ENCODE peak calls at places on chromosomes 5 and 9, in four cellular contexts. X is T-helper 1 cell, P is LoVo, B is RWPE2. M is an unnamed sample.

GRCh38 chr9:34653610-34654072 is 1.7 kb downstream of the IL11RA start:
- DNase-seq in X (no peak), P (no peak), B (no peak), M (no peak)

GRCh38 chr9:88258587-88258986 is 120.3 kb upstream of the SPATA31C2 start:
- DNase-seq in X (no peak), P (no peak), B (no peak), M (no peak)

GRCh38 chr5:143569722-143570567 is 166.5 kb upstream of the NR3C1 start:
- DNase-seq in X (no peak), P (no peak), B (no peak), M (no peak)

GRCh38 chr9:127177221-127177620 is 54.8 kb upstream of the ANGPTL2 start:
- DNase-seq in X (no peak), P (no peak), B (peak; percentile 34), M (peak; percentile 59)

GRCh38 chr5:93476211-93476851 is 104.7 kb downstream of the NR2F1-AS1 start:
- DNase-seq in X (no peak), P (no peak), B (no peak), M (no peak)

GRCh38 chr5:159826351-159827222 is 89.7 kb upstream of the ADRA1B start:
- DNase-seq in X (no peak), P (peak; percentile 58), B (peak; percentile 87), M (no peak)

GRCh38 chr5:68068204-68068603 is 147.4 kb upstream of the PIK3R1 start:
- DNase-seq in X (no peak), P (no peak), B (no peak), M (no peak)

GRCh38 chr9:69016366-69017096 is 2.6 kb upstream of the PRKACG start:
- DNase-seq in X (no peak), P (no peak), B (no peak), M (no peak)

GRCh38 chr5:114524221-114524620 is 162.4 kb downstream of the KCNN2 start:
- DNase-seq in X (no peak), P (no peak), B (no peak), M (no peak)

GRCh38 chr9:71446499-71447411 is 321.6 kb downstream of the CEMIP2 start:
- DNase-seq in X (no peak), P (peak; percentile 34), B (peak; percentile 55), M (no peak)

GRCh38 chr9:129336601-129337286 is 158.7 kb upstream of the IER5L start:
- DNase-seq in X (peak; percentile 10), P (no peak), B (no peak), M (no peak)

GRCh38 chr5:61754792-61755191 is 422.7 kb downstream of the ZSWIM6 start:
- DNase-seq in X (no peak), P (no peak), B (no peak), M (no peak)

GRCh38 chr5:134543820-134544692 is 18.6 kb downstream of the JADE2 start:
- DNase-seq in X (no peak), P (no peak), B (peak; percentile 71), M (no peak)

GRCh38 chr9:1231998-1232919 is 182.1 kb downstream of the DMRT2 start:
- DNase-seq in X (no peak), P (no peak), B (no peak), M (no peak)

GRCh38 chr9:14616188-14616982 is 76.8 kb downstream of the ZDHHC21 start:
- DNase-seq in X (no peak), P (peak; percentile 60), B (no peak), M (no peak)

GRCh38 chr5:115428676-115429075 is 115.9 kb downstream of the FEM1C start:
- DNase-seq in X (no peak), P (no peak), B (no peak), M (no peak)

GRCh38 chr5:93705896-93706295 is 35.5 kb downstream of the POU5F2 start:
- DNase-seq in X (no peak), P (no peak), B (no peak), M (no peak)

GRCh38 chr5:97874491-97874890 is 691.4 kb upstream of the RIOK2 start:
- DNase-seq in X (no peak), P (no peak), B (no peak), M (no peak)

GRCh38 chr5:126866837-126867236 is 89.9 kb downstream of the LMNB1 start:
- DNase-seq in X (no peak), P (no peak), B (no peak), M (no peak)

GRCh38 chr5:64506567-64507321 is 929 bp downstream of the RGS7BP start:
- DNase-seq in X (no peak), P (no peak), B (no peak), M (peak; percentile 90)

GRCh38 chr5:167352801-167353200 is 938.6 kb upstream of the WWC1 start:
- DNase-seq in X (no peak), P (peak; percentile 78), B (no peak), M (no peak)

GRCh38 chr9:113997610-113998009 is 80.5 kb downstream of the AMBP start:
- DNase-seq in X (no peak), P (no peak), B (no peak), M (no peak)

GRCh38 chr5:115841382-115842088 is at the start of the genes AP3S1 and ATG12:
- DNase-seq in X (peak; percentile 88), P (peak; percentile 94), B (peak; percentile 93), M (peak; percentile 96)